ENCODE peak calls at places on chromosome 16, in seven cellular contexts. One of them, this sample, is unnamed.

GRCh38 chr16:61968242-61968978 is 67.8 kb downstream of the CDH8 start:
- DNase-seq in HFFc6: no peak
- DNase-seq in esophagus squamous epithelium: no peak
- DNase-seq in ascending aorta: no peak
- DNase-seq in fibroblast of lung: no peak
- DNase-seq in uterus: no peak
- DNase-seq in endothelial cell: no peak
- DNase-seq in this sample: no peak

GRCh38 chr16:57377080-57377841 is 5.0 kb downstream of the CX3CL1 start:
- DNase-seq in ascending aorta: no peak
- DNase-seq in esophagus squamous epithelium: no peak
- DNase-seq in HFFc6: no peak
- DNase-seq in fibroblast of lung: no peak
- DNase-seq in uterus: no peak
- DNase-seq in endothelial cell: no peak
- DNase-seq in this sample: no peak

GRCh38 chr16:11497329-11497805 is 89.4 kb downstream of the LITAF start:
- DNase-seq in uterus: peak; percentile 76
- DNase-seq in HFFc6: peak; percentile 74
- DNase-seq in esophagus squamous epithelium: no peak
- DNase-seq in fibroblast of lung: peak; percentile 53
- DNase-seq in endothelial cell: no peak
- DNase-seq in ascending aorta: peak; percentile 94
- DNase-seq in this sample: peak; percentile 37

GRCh38 chr16:19598805-19599204 is 43.3 kb downstream of the VPS35L start:
- DNase-seq in HFFc6: no peak
- DNase-seq in uterus: no peak
- DNase-seq in esophagus squamous epithelium: no peak
- DNase-seq in ascending aorta: no peak
- DNase-seq in endothelial cell: no peak
- DNase-seq in fibroblast of lung: no peak
- DNase-seq in this sample: no peak

GRCh38 chr16:10828851-10829331 is 10.3 kb upstream of the TVP23A start:
- DNase-seq in ascending aorta: peak; percentile 79
- DNase-seq in uterus: peak; percentile 95
- DNase-seq in endothelial cell: no peak
- DNase-seq in HFFc6: peak; percentile 61
- DNase-seq in fibroblast of lung: peak; percentile 86
- DNase-seq in esophagus squamous epithelium: no peak
- DNase-seq in this sample: peak; percentile 83

GRCh38 chr16:21265104-21265825 is 12.8 kb downstream of the CRYM start:
- DNase-seq in uterus: no peak
- DNase-seq in HFFc6: no peak
- DNase-seq in esophagus squamous epithelium: no peak
- DNase-seq in fibroblast of lung: no peak
- DNase-seq in endothelial cell: no peak
- DNase-seq in ascending aorta: no peak
- DNase-seq in this sample: no peak

GRCh38 chr16:79721186-79721745 is 120.7 kb upstream of the MAF start:
- DNase-seq in HFFc6: no peak
- DNase-seq in esophagus squamous epithelium: no peak
- DNase-seq in ascending aorta: no peak
- DNase-seq in fibroblast of lung: peak; percentile 50
- DNase-seq in uterus: peak; percentile 59
- DNase-seq in endothelial cell: no peak
- DNase-seq in this sample: no peak

GRCh38 chr16:73189132-73189531 is 141.2 kb upstream of the ZFHX3 start:
- DNase-seq in uterus: no peak
- DNase-seq in endothelial cell: no peak
- DNase-seq in HFFc6: no peak
- DNase-seq in esophagus squamous epithelium: no peak
- DNase-seq in fibroblast of lung: no peak
- DNase-seq in ascending aorta: no peak
- DNase-seq in this sample: no peak

GRCh38 chr16:55909876-55910275 is 34.7 kb upstream of the CES5A start:
- DNase-seq in uterus: no peak
- DNase-seq in esophagus squamous epithelium: no peak
- DNase-seq in endothelial cell: no peak
- DNase-seq in ascending aorta: no peak
- DNase-seq in fibroblast of lung: no peak
- DNase-seq in HFFc6: no peak
- DNase-seq in this sample: no peak

GRCh38 chr16:26992661-26993365 is 73.9 kb upstream of the C16orf82 start:
- DNase-seq in esophagus squamous epithelium: no peak
- DNase-seq in endothelial cell: no peak
- DNase-seq in ascending aorta: no peak
- DNase-seq in fibroblast of lung: no peak
- DNase-seq in HFFc6: no peak
- DNase-seq in uterus: no peak
- DNase-seq in this sample: no peak

GRCh38 chr16:48272837-48273421 is 25.6 kb upstream of the ABCC11 start:
- DNase-seq in HFFc6: no peak
- DNase-seq in endothelial cell: no peak
- DNase-seq in esophagus squamous epithelium: no peak
- DNase-seq in ascending aorta: no peak
- DNase-seq in fibroblast of lung: no peak
- DNase-seq in uterus: no peak
- DNase-seq in this sample: no peak

GRCh38 chr16:87431926-87432325 is 39.8 kb downstream of the MAP1LC3B start:
- DNase-seq in fibroblast of lung: peak; percentile 84
- DNase-seq in endothelial cell: no peak
- DNase-seq in uterus: no peak
- DNase-seq in ascending aorta: no peak
- DNase-seq in HFFc6: peak; percentile 73
- DNase-seq in esophagus squamous epithelium: no peak
- DNase-seq in this sample: no peak

GRCh38 chr16:77414752-77415231 is 20.0 kb downstream of the ADAMTS18 start:
- DNase-seq in HFFc6: no peak
- DNase-seq in ascending aorta: no peak
- DNase-seq in fibroblast of lung: peak; percentile 32
- DNase-seq in uterus: no peak
- DNase-seq in endothelial cell: no peak
- DNase-seq in esophagus squamous epithelium: no peak
- DNase-seq in this sample: no peak

GRCh38 chr16:10624527-10624926 is 44.1 kb upstream of the EMP2 start:
- DNase-seq in esophagus squamous epithelium: no peak
- DNase-seq in uterus: no peak
- DNase-seq in endothelial cell: no peak
- DNase-seq in fibroblast of lung: no peak
- DNase-seq in ascending aorta: no peak
- DNase-seq in HFFc6: no peak
- DNase-seq in this sample: no peak

GRCh38 chr16:81745704-81746558 is 33.2 kb upstream of the PLCG2 start:
- DNase-seq in fibroblast of lung: peak; percentile 60
- DNase-seq in HFFc6: peak; percentile 29
- DNase-seq in ascending aorta: no peak
- DNase-seq in uterus: peak; percentile 54
- DNase-seq in endothelial cell: peak; percentile 64
- DNase-seq in esophagus squamous epithelium: peak; percentile 18
- DNase-seq in this sample: no peak
- TF ChIP-seq CTCF in fibroblast of lung: no peak
- TF ChIP-seq CTCF in HFFc6: no peak
- TF ChIP-seq CTCF in ascending aorta: no peak
- TF ChIP-seq CTCF in uterus: no peak
- TF ChIP-seq CTCF in endothelial cell: no peak
- TF ChIP-seq CTCF in esophagus squamous epithelium: no peak
- TF ChIP-seq CTCF in this sample: no peak

GRCh38 chr16:28876016-28876659 is 2.1 kb upstream of the ATP2A1 start:
- DNase-seq in esophagus squamous epithelium: no peak
- DNase-seq in HFFc6: no peak
- DNase-seq in fibroblast of lung: no peak
- DNase-seq in uterus: no peak
- DNase-seq in ascending aorta: no peak
- DNase-seq in endothelial cell: no peak
- DNase-seq in this sample: no peak

GRCh38 chr16:28875134-28876015 is 2.9 kb upstream of the ATP2A1 start:
- DNase-seq in uterus: no peak
- DNase-seq in esophagus squamous epithelium: no peak
- DNase-seq in endothelial cell: no peak
- DNase-seq in ascending aorta: no peak
- DNase-seq in HFFc6: no peak
- DNase-seq in fibroblast of lung: peak; percentile 6
- DNase-seq in this sample: no peak

GRCh38 chr16:28878083-28878926 is at the start of gene ATP2A1:
- DNase-seq in uterus: no peak
- DNase-seq in endothelial cell: no peak
- DNase-seq in HFFc6: no peak
- DNase-seq in fibroblast of lung: no peak
- DNase-seq in ascending aorta: no peak
- DNase-seq in esophagus squamous epithelium: no peak
- DNase-seq in this sample: no peak

GRCh38 chr16:28877642-28877975 is 679 bp upstream of the ATP2A1 start:
- DNase-seq in uterus: no peak
- DNase-seq in esophagus squamous epithelium: no peak
- DNase-seq in endothelial cell: no peak
- DNase-seq in HFFc6: no peak
- DNase-seq in fibroblast of lung: no peak
- DNase-seq in ascending aorta: no peak
- DNase-seq in this sample: no peak

GRCh38 chr16:28876973-28877641 is 1.2 kb upstream of the ATP2A1 start:
- DNase-seq in ascending aorta: no peak
- DNase-seq in fibroblast of lung: no peak
- DNase-seq in esophagus squamous epithelium: no peak
- DNase-seq in HFFc6: no peak
- DNase-seq in uterus: no peak
- DNase-seq in endothelial cell: no peak
- DNase-seq in this sample: no peak
- TF ChIP-seq CTCF in ascending aorta: no peak
- TF ChIP-seq CTCF in fibroblast of lung: no peak
- TF ChIP-seq CTCF in esophagus squamous epithelium: no peak
- TF ChIP-seq CTCF in HFFc6: no peak
- TF ChIP-seq CTCF in uterus: no peak
- TF ChIP-seq CTCF in endothelial cell: no peak
- TF ChIP-seq CTCF in this sample: no peak

DNA sequence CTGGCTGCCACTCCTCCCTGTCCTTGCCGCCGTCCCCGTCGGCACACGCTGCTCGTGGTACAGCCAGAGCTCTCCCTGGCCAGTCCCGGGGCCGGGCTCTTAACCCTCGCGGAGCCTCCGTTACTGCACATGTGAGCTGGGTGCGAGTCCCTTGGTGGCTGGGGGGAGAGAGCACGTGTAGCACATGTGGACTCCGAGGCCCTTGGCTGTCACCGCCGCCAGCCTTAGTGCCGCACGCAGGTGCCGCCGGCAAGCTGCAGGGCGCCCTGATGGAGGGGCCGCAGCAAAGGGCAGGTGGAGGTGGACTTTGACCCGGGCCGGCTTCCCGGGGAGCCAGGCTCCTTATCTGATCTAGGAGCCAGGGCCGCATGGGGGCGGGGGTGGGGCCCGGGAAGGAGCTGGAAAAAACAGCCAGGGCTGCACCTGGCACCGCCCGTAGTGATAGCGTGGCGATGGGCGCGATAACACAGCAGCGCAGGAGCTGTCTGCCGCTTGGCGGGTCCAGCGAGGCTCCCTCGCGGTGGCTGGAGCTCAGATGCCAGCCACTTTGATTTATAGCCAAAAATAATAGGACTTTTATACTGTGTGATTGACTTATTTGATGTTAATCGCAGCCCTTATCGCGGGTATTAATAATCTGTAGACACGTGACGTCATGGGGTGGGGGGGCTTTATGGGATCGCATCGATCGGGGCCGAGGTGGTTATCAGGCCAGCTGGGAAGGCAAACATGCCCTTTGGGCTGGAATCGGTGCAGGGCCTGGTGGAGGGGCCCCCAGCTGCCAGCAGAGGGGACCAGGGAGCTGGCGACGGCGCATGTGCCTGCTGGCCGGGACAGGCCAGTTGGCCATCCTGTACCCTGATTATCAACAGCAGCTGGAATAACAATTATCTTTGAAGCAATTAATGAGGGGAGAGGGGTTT is 35.1 kb downstream of the ZFPM1 start:
- DNase-seq in ascending aorta: no peak
- DNase-seq in esophagus squamous epithelium: no peak
- DNase-seq in uterus: no peak
- DNase-seq in endothelial cell: no peak
- DNase-seq in HFFc6: no peak
- DNase-seq in fibroblast of lung: no peak
- DNase-seq in this sample: no peak
- TF ChIP-seq CTCF in ascending aorta: no peak
- TF ChIP-seq CTCF in esophagus squamous epithelium: no peak
- TF ChIP-seq CTCF in uterus: no peak
- TF ChIP-seq CTCF in endothelial cell: no peak
- TF ChIP-seq CTCF in HFFc6: no peak
- TF ChIP-seq CTCF in fibroblast of lung: no peak
- TF ChIP-seq CTCF in this sample: no peak

GRCh38 chr16:67399218-67399733 is 6.0 kb upstream of the TPPP3 start:
- DNase-seq in fibroblast of lung: no peak
- DNase-seq in HFFc6: no peak
- DNase-seq in ascending aorta: no peak
- DNase-seq in esophagus squamous epithelium: no peak
- DNase-seq in endothelial cell: peak; percentile 83
- DNase-seq in uterus: peak; percentile 56
- DNase-seq in this sample: no peak
- TF ChIP-seq CTCF in fibroblast of lung: peak; percentile 66
- TF ChIP-seq CTCF in HFFc6: peak; percentile 78
- TF ChIP-seq CTCF in ascending aorta: peak; percentile 77
- TF ChIP-seq CTCF in esophagus squamous epithelium: peak; percentile 53
- TF ChIP-seq CTCF in endothelial cell: peak; percentile 80
- TF ChIP-seq CTCF in uterus: peak; percentile 66
- TF ChIP-seq CTCF in this sample: no peak

DNA sequence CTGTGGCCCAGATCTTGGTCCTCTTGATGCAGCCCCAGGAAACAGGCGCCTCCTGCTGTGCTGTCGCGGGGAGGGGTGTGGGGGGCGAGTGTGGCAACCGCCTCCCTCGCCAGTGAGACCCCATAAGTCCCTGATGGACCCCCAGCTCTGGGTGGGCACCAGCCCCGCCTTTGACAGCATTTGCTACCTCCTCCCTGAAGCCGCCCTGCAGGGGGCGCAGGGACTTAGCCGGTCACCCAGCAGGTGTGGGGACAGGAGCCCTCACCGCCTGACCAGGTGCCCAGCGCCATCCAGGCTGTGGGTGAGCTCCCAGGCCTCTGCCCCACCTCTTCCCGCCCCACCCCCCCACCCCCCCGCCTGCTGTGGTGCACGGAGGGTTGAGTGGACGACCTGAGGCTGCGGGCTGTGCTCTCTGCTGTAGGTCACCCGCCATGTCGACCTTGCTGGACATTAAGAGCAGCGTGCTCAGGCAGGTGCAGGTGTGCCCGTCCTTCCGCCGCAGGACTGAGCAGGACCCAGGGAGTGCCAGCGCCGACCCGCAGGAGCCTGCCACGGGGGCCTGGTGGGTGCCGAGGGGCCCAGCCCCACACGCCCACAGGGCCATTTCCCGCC is 4.8 kb downstream of the BAIAP3 start:
- DNase-seq in endothelial cell: peak; percentile 64
- DNase-seq in ascending aorta: no peak
- DNase-seq in fibroblast of lung: no peak
- DNase-seq in HFFc6: no peak
- DNase-seq in esophagus squamous epithelium: no peak
- DNase-seq in uterus: no peak
- DNase-seq in this sample: no peak
- TF ChIP-seq CTCF in endothelial cell: no peak
- TF ChIP-seq CTCF in ascending aorta: no peak
- TF ChIP-seq CTCF in fibroblast of lung: no peak
- TF ChIP-seq CTCF in HFFc6: peak; percentile 48
- TF ChIP-seq CTCF in esophagus squamous epithelium: peak; percentile 30
- TF ChIP-seq CTCF in uterus: no peak
- TF ChIP-seq CTCF in this sample: no peak

GRCh38 chr16:85330694-85331188 is 218.5 kb upstream of the CIBAR2 start:
- DNase-seq in fibroblast of lung: peak; percentile 85
- DNase-seq in ascending aorta: no peak
- DNase-seq in endothelial cell: peak; percentile 39
- DNase-seq in HFFc6: peak; percentile 80
- DNase-seq in esophagus squamous epithelium: no peak
- DNase-seq in uterus: no peak
- DNase-seq in this sample: no peak
- TF ChIP-seq CTCF in fibroblast of lung: peak; percentile 47
- TF ChIP-seq CTCF in ascending aorta: peak; percentile 42
- TF ChIP-seq CTCF in endothelial cell: peak; percentile 37
- TF ChIP-seq CTCF in HFFc6: peak; percentile 80
- TF ChIP-seq CTCF in esophagus squamous epithelium: peak; percentile 47
- TF ChIP-seq CTCF in uterus: peak; percentile 16
- TF ChIP-seq CTCF in this sample: no peak